ENCODE peak calls at places on chromosome 15, in ten cellular contexts. One of them, this sample, is unnamed.

GRCh38 chr15:95556866-95557225 is 773.7 kb upstream of the NR2F2 start:
- DNase-seq in dorsolateral prefrontal cortex: no peak
- DNase-seq in GM12865: no peak
- DNase-seq in uterus: no peak
- DNase-seq in cardiac muscle cell: peak
- DNase-seq in fibroblast of pulmonary artery: peak
- DNase-seq in nephron progenitor cell: no peak
- DNase-seq in astrocyte of the spinal cord: peak
- DNase-seq in AG09319: no peak
- DNase-seq in left ventricle myocardium inferior: no peak
- DNase-seq in this sample: no peak

GRCh38 chr15:68149059-68149458 is 56.1 kb downstream of the CALML4 start:
- DNase-seq in dorsolateral prefrontal cortex: no peak
- DNase-seq in GM12865: no peak
- DNase-seq in uterus: no peak
- DNase-seq in cardiac muscle cell: peak
- DNase-seq in fibroblast of pulmonary artery: peak
- DNase-seq in nephron progenitor cell: no peak
- DNase-seq in astrocyte of the spinal cord: peak
- DNase-seq in AG09319: no peak
- DNase-seq in left ventricle myocardium inferior: no peak
- DNase-seq in this sample: no peak

GRCh38 chr15:37016287-37016686 is 84.1 kb downstream of the MEIS2 start:
- DNase-seq in dorsolateral prefrontal cortex: no peak
- DNase-seq in GM12865: no peak
- DNase-seq in uterus: peak
- DNase-seq in cardiac muscle cell: peak
- DNase-seq in fibroblast of pulmonary artery: peak
- DNase-seq in nephron progenitor cell: no peak
- DNase-seq in astrocyte of the spinal cord: peak
- DNase-seq in AG09319: peak
- DNase-seq in left ventricle myocardium inferior: no peak
- DNase-seq in this sample: no peak

GRCh38 chr15:101504866-101505609 is 15.5 kb upstream of the PCSK6 start:
- DNase-seq in dorsolateral prefrontal cortex: no peak
- DNase-seq in GM12865: no peak
- DNase-seq in uterus: no peak
- DNase-seq in cardiac muscle cell: no peak
- DNase-seq in fibroblast of pulmonary artery: no peak
- DNase-seq in nephron progenitor cell: no peak
- DNase-seq in astrocyte of the spinal cord: no peak
- DNase-seq in AG09319: no peak
- DNase-seq in left ventricle myocardium inferior: no peak
- DNase-seq in this sample: no peak

GRCh38 chr15:73601449-73602425 is 31.5 kb downstream of the NPTN start:
- DNase-seq in dorsolateral prefrontal cortex: no peak
- DNase-seq in GM12865: no peak
- DNase-seq in uterus: peak
- DNase-seq in cardiac muscle cell: peak
- DNase-seq in fibroblast of pulmonary artery: peak
- DNase-seq in nephron progenitor cell: no peak
- DNase-seq in astrocyte of the spinal cord: peak
- DNase-seq in AG09319: no peak
- DNase-seq in left ventricle myocardium inferior: peak
- DNase-seq in this sample: peak

GRCh38 chr15:39581501-39582285 is 814 bp downstream of the THBS1 start:
- DNase-seq in dorsolateral prefrontal cortex: no peak
- DNase-seq in GM12865: peak
- DNase-seq in uterus: peak
- DNase-seq in cardiac muscle cell: peak
- DNase-seq in fibroblast of pulmonary artery: peak
- DNase-seq in nephron progenitor cell: peak
- DNase-seq in astrocyte of the spinal cord: peak
- DNase-seq in AG09319: peak
- DNase-seq in left ventricle myocardium inferior: peak
- DNase-seq in this sample: no peak

GRCh38 chr15:48781002-48781401 is 29.9 kb downstream of the CEP152 start:
- DNase-seq in dorsolateral prefrontal cortex: no peak
- DNase-seq in GM12865: no peak
- DNase-seq in uterus: no peak
- DNase-seq in cardiac muscle cell: no peak
- DNase-seq in fibroblast of pulmonary artery: no peak
- DNase-seq in nephron progenitor cell: no peak
- DNase-seq in astrocyte of the spinal cord: no peak
- DNase-seq in AG09319: no peak
- DNase-seq in left ventricle myocardium inferior: no peak
- DNase-seq in this sample: no peak

GRCh38 chr15:53872410-53872809 is 105.8 kb upstream of the UNC13C start:
- DNase-seq in dorsolateral prefrontal cortex: no peak
- DNase-seq in GM12865: no peak
- DNase-seq in uterus: no peak
- DNase-seq in cardiac muscle cell: no peak
- DNase-seq in fibroblast of pulmonary artery: no peak
- DNase-seq in nephron progenitor cell: no peak
- DNase-seq in astrocyte of the spinal cord: no peak
- DNase-seq in AG09319: no peak
- DNase-seq in left ventricle myocardium inferior: no peak
- DNase-seq in this sample: no peak

GRCh38 chr15:41934843-41935242 is 37.5 kb downstream of the EHD4 start:
- DNase-seq in dorsolateral prefrontal cortex: no peak
- DNase-seq in GM12865: peak
- DNase-seq in uterus: no peak
- DNase-seq in cardiac muscle cell: no peak
- DNase-seq in fibroblast of pulmonary artery: no peak
- DNase-seq in nephron progenitor cell: no peak
- DNase-seq in astrocyte of the spinal cord: peak
- DNase-seq in AG09319: no peak
- DNase-seq in left ventricle myocardium inferior: no peak
- DNase-seq in this sample: no peak

GRCh38 chr15:26891448-26891881 is 24.6 kb downstream of the GABRA5 start:
- DNase-seq in dorsolateral prefrontal cortex: no peak
- DNase-seq in GM12865: peak
- DNase-seq in uterus: no peak
- DNase-seq in cardiac muscle cell: peak
- DNase-seq in fibroblast of pulmonary artery: peak
- DNase-seq in nephron progenitor cell: peak
- DNase-seq in astrocyte of the spinal cord: peak
- DNase-seq in AG09319: peak
- DNase-seq in left ventricle myocardium inferior: peak
- DNase-seq in this sample: peak

GRCh38 chr15:65110676-65111292 is 4.2 kb downstream of the UBAP1L start:
- DNase-seq in dorsolateral prefrontal cortex: no peak
- DNase-seq in GM12865: no peak
- DNase-seq in uterus: no peak
- DNase-seq in cardiac muscle cell: peak
- DNase-seq in fibroblast of pulmonary artery: peak
- DNase-seq in nephron progenitor cell: no peak
- DNase-seq in astrocyte of the spinal cord: peak
- DNase-seq in AG09319: no peak
- DNase-seq in left ventricle myocardium inferior: no peak
- DNase-seq in this sample: no peak

GRCh38 chr15:88985547-88986393 is 72.6 kb upstream of the MFGE8 start:
- DNase-seq in dorsolateral prefrontal cortex: no peak
- DNase-seq in GM12865: no peak
- DNase-seq in uterus: no peak
- DNase-seq in cardiac muscle cell: no peak
- DNase-seq in fibroblast of pulmonary artery: no peak
- DNase-seq in nephron progenitor cell: no peak
- DNase-seq in astrocyte of the spinal cord: no peak
- DNase-seq in AG09319: no peak
- DNase-seq in left ventricle myocardium inferior: no peak
- DNase-seq in this sample: no peak

GRCh38 chr15:50241684-50242450 is 23.7 kb downstream of the HDC start:
- DNase-seq in dorsolateral prefrontal cortex: no peak
- DNase-seq in GM12865: no peak
- DNase-seq in uterus: no peak
- DNase-seq in cardiac muscle cell: no peak
- DNase-seq in fibroblast of pulmonary artery: no peak
- DNase-seq in nephron progenitor cell: no peak
- DNase-seq in astrocyte of the spinal cord: no peak
- DNase-seq in AG09319: no peak
- DNase-seq in left ventricle myocardium inferior: no peak
- DNase-seq in this sample: no peak
- TF ChIP-seq CTCF in dorsolateral prefrontal cortex: no peak
- TF ChIP-seq CTCF in GM12865: no peak
- TF ChIP-seq CTCF in uterus: no peak
- TF ChIP-seq CTCF in cardiac muscle cell: no peak
- TF ChIP-seq CTCF in fibroblast of pulmonary artery: no peak
- TF ChIP-seq CTCF in nephron progenitor cell: no peak
- TF ChIP-seq CTCF in astrocyte of the spinal cord: no peak
- TF ChIP-seq CTCF in AG09319: no peak
- TF ChIP-seq CTCF in left ventricle myocardium inferior: no peak
- TF ChIP-seq CTCF in this sample: no peak

GRCh38 chr15:80183886-80184285 is 31.1 kb downstream of the FAH start:
- DNase-seq in dorsolateral prefrontal cortex: no peak
- DNase-seq in GM12865: no peak
- DNase-seq in uterus: no peak
- DNase-seq in cardiac muscle cell: no peak
- DNase-seq in fibroblast of pulmonary artery: peak
- DNase-seq in nephron progenitor cell: no peak
- DNase-seq in astrocyte of the spinal cord: no peak
- DNase-seq in AG09319: no peak
- DNase-seq in left ventricle myocardium inferior: no peak
- DNase-seq in this sample: no peak
- TF ChIP-seq CTCF in dorsolateral prefrontal cortex: no peak
- TF ChIP-seq CTCF in GM12865: no peak
- TF ChIP-seq CTCF in uterus: no peak
- TF ChIP-seq CTCF in cardiac muscle cell: no peak
- TF ChIP-seq CTCF in fibroblast of pulmonary artery: peak
- TF ChIP-seq CTCF in nephron progenitor cell: no peak
- TF ChIP-seq CTCF in astrocyte of the spinal cord: peak
- TF ChIP-seq CTCF in AG09319: no peak
- TF ChIP-seq CTCF in left ventricle myocardium inferior: peak
- TF ChIP-seq CTCF in this sample: peak

GRCh38 chr15:75182187-75183131 is 19.2 kb upstream of the C15orf39 start:
- DNase-seq in dorsolateral prefrontal cortex: no peak
- DNase-seq in GM12865: no peak
- DNase-seq in uterus: no peak
- DNase-seq in cardiac muscle cell: no peak
- DNase-seq in fibroblast of pulmonary artery: peak
- DNase-seq in nephron progenitor cell: no peak
- DNase-seq in astrocyte of the spinal cord: no peak
- DNase-seq in AG09319: no peak
- DNase-seq in left ventricle myocardium inferior: no peak
- DNase-seq in this sample: no peak
- TF ChIP-seq CTCF in dorsolateral prefrontal cortex: no peak
- TF ChIP-seq CTCF in GM12865: no peak
- TF ChIP-seq CTCF in uterus: no peak
- TF ChIP-seq CTCF in cardiac muscle cell: no peak
- TF ChIP-seq CTCF in fibroblast of pulmonary artery: no peak
- TF ChIP-seq CTCF in nephron progenitor cell: no peak
- TF ChIP-seq CTCF in astrocyte of the spinal cord: no peak
- TF ChIP-seq CTCF in AG09319: no peak
- TF ChIP-seq CTCF in left ventricle myocardium inferior: no peak
- TF ChIP-seq CTCF in this sample: no peak

GRCh38 chr15:59965741-59966140 is 38.4 kb upstream of the FOXB1 start:
- DNase-seq in dorsolateral prefrontal cortex: no peak
- DNase-seq in GM12865: no peak
- DNase-seq in uterus: no peak
- DNase-seq in cardiac muscle cell: no peak
- DNase-seq in fibroblast of pulmonary artery: no peak
- DNase-seq in nephron progenitor cell: no peak
- DNase-seq in astrocyte of the spinal cord: no peak
- DNase-seq in AG09319: no peak
- DNase-seq in left ventricle myocardium inferior: no peak
- DNase-seq in this sample: no peak

GRCh38 chr15:59963322-59963721 is 40.8 kb upstream of the FOXB1 start:
- DNase-seq in dorsolateral prefrontal cortex: no peak
- DNase-seq in GM12865: no peak
- DNase-seq in uterus: no peak
- DNase-seq in cardiac muscle cell: no peak
- DNase-seq in fibroblast of pulmonary artery: no peak
- DNase-seq in nephron progenitor cell: no peak
- DNase-seq in astrocyte of the spinal cord: no peak
- DNase-seq in AG09319: no peak
- DNase-seq in left ventricle myocardium inferior: no peak
- DNase-seq in this sample: no peak

GRCh38 chr15:59966262-59966661 is 37.8 kb upstream of the FOXB1 start:
- DNase-seq in dorsolateral prefrontal cortex: no peak
- DNase-seq in GM12865: no peak
- DNase-seq in uterus: no peak
- DNase-seq in cardiac muscle cell: no peak
- DNase-seq in fibroblast of pulmonary artery: no peak
- DNase-seq in nephron progenitor cell: no peak
- DNase-seq in astrocyte of the spinal cord: no peak
- DNase-seq in AG09319: no peak
- DNase-seq in left ventricle myocardium inferior: no peak
- DNase-seq in this sample: no peak

GRCh38 chr15:59960318-59960717 is 43.8 kb upstream of the FOXB1 start:
- DNase-seq in dorsolateral prefrontal cortex: no peak
- DNase-seq in GM12865: no peak
- DNase-seq in uterus: no peak
- DNase-seq in cardiac muscle cell: no peak
- DNase-seq in fibroblast of pulmonary artery: no peak
- DNase-seq in nephron progenitor cell: no peak
- DNase-seq in astrocyte of the spinal cord: no peak
- DNase-seq in AG09319: no peak
- DNase-seq in left ventricle myocardium inferior: no peak
- DNase-seq in this sample: no peak

GRCh38 chr15:59963925-59964324 is 40.2 kb upstream of the FOXB1 start:
- DNase-seq in dorsolateral prefrontal cortex: no peak
- DNase-seq in GM12865: no peak
- DNase-seq in uterus: no peak
- DNase-seq in cardiac muscle cell: no peak
- DNase-seq in fibroblast of pulmonary artery: no peak
- DNase-seq in nephron progenitor cell: no peak
- DNase-seq in astrocyte of the spinal cord: no peak
- DNase-seq in AG09319: no peak
- DNase-seq in left ventricle myocardium inferior: no peak
- DNase-seq in this sample: no peak
- TF ChIP-seq CTCF in dorsolateral prefrontal cortex: no peak
- TF ChIP-seq CTCF in GM12865: no peak
- TF ChIP-seq CTCF in uterus: no peak
- TF ChIP-seq CTCF in cardiac muscle cell: no peak
- TF ChIP-seq CTCF in fibroblast of pulmonary artery: no peak
- TF ChIP-seq CTCF in nephron progenitor cell: no peak
- TF ChIP-seq CTCF in astrocyte of the spinal cord: no peak
- TF ChIP-seq CTCF in AG09319: no peak
- TF ChIP-seq CTCF in left ventricle myocardium inferior: no peak
- TF ChIP-seq CTCF in this sample: no peak